ENCODE peak calls at places on chromosomes 13 and 19, in four cellular contexts. C is HCT116, U is HepG2, N is K562. L is an unnamed sample.
A peak's percentile ranks its signal among the peaks of the same experiment; 100 is the strongest.

GRCh38 chr13:20332361-20333096 is 100.4 kb upstream of the GJB6 start:
- DNase-seq in C (no peak), U (no peak), N (no peak), L (no peak)

GRCh38 chr13:85520445-85520844 is 278.8 kb downstream of the SLITRK6 start:
- DNase-seq in C (no peak), N (no peak), U (no peak), L (no peak)

GRCh38 chr19:38737297-38737865 is 6.9 kb downstream of the CAPN12 start:
- DNase-seq in C (no peak), U (no peak), N (no peak), L (no peak)

GRCh38 chr13:47121092-47121763 is 224.4 kb upstream of the HTR2A start:
- DNase-seq in C (no peak), U (no peak), N (peak; percentile 29), L (no peak)

GRCh38 chr13:46831588-46832194 is 34.7 kb upstream of the ESD start:
- DNase-seq in C (peak; percentile 51), U (peak; percentile 22), N (peak; percentile 10), L (peak; percentile 32)

GRCh38 chr13:62687727-62688126 is 1272.1 kb upstream of the PCDH20 start:
- DNase-seq in N (no peak), C (no peak), U (no peak), L (no peak)

GRCh38 chr13:78603240-78603947 is at the start of gene POU4F1:
- DNase-seq in C (no peak), U (peak; percentile 72), N (peak; percentile 87), L (no peak)

GRCh38 chr13:25807562-25807961 is 244.3 kb downstream of the SHISA2 start:
- DNase-seq in C (no peak), U (no peak), N (no peak), L (no peak)

GRCh38 chr13:108020027-108020426 is 195.3 kb downstream of the LIG4 start:
- DNase-seq in N (no peak), U (no peak), C (no peak), L (no peak)

GRCh38 chr19:18496167-18496979 is 25.5 kb downstream of the ELL start:
- DNase-seq in C (no peak), U (peak; percentile 32), N (peak; percentile 73), L (no peak)

GRCh38 chr19:10861118-10861651 is 10.2 kb upstream of the CARM1 start:
- DNase-seq in C (peak; percentile 31), N (peak; percentile 36), U (peak; percentile 54), L (no peak)

GRCh38 chr19:50244695-50245094 is 41.3 kb downstream of the MYH14 start:
- DNase-seq in C (no peak), N (no peak), U (no peak), L (no peak)

GRCh38 chr19:48651682-48652046 is 5.7 kb upstream of the CA11 start:
- DNase-seq in C (no peak), U (no peak), N (no peak), L (no peak)

GRCh38 chr13:97720881-97721280 is 232.6 kb upstream of the IPO5 start:
- DNase-seq in U (no peak), N (no peak), C (no peak), L (no peak)

GRCh38 chr13:44934724-44935123 is 54.5 kb downstream of the NUFIP1 start:
- DNase-seq in N (no peak), U (no peak), C (no peak), L (no peak)

GRCh38 chr19:13834308-13834790 is 39.1 kb downstream of the ZSWIM4 start:
- DNase-seq in U (no peak), C (no peak), N (no peak), L (no peak)

GRCh38 chr19:4923379-4923747 is 14.1 kb downstream of the UHRF1 start:
- DNase-seq in N (no peak), U (no peak), C (no peak), L (no peak)

GRCh38 chr13:109646423-109646822 is 140.0 kb downstream of the IRS2 start:
- DNase-seq in N (no peak), C (no peak), U (no peak), L (no peak)

GRCh38 chr13:59982631-59983382 is 180.9 kb downstream of the DIAPH3 start:
- DNase-seq in N (no peak), C (no peak), U (no peak), L (no peak)

GRCh38 chr13:100602472-100603142 is 14.0 kb upstream of the GGACT start:
- DNase-seq in U (no peak), N (no peak), C (no peak), L (no peak)

GRCh38 chr13:38372818-38373217 is 23.2 kb downstream of the UFM1 start:
- DNase-seq in N (no peak), U (no peak), C (no peak), L (no peak)

GRCh38 chr13:103873725-103874124 is 807.5 kb upstream of the SLC10A2 start:
- DNase-seq in C (no peak), U (no peak), N (no peak), L (no peak)

GRCh38 chr13:97222934-97223710 is 989 bp downstream of the MBNL2 start:
- DNase-seq in N (no peak), U (no peak), C (no peak), L (no peak)

GRCh38 chr13:83048419-83048818 is 833.9 kb downstream of the SLITRK1 start:
- DNase-seq in U (no peak), N (no peak), C (no peak), L (no peak)

GRCh38 chr19:12270854-12271253 is 23.8 kb downstream of the ZNF44 start:
- DNase-seq in U (no peak), C (no peak), N (no peak), L (no peak)

GRCh38 chr19:48678201-48678600 is 5.4 kb upstream of the NTN5 start:
- DNase-seq in U (no peak), N (peak; percentile 79), C (no peak), L (no peak)

GRCh38 chr13:28181413-28181812 is 43.1 kb downstream of the PAN3 start:
- DNase-seq in N (no peak), U (no peak), C (peak; percentile 10), L (peak; percentile 7)

GRCh38 chr19:49862411-49863253 is 4.7 kb downstream of the PNKP start:
- DNase-seq in C (no peak), N (peak; percentile 74), U (peak; percentile 31), L (no peak)

GRCh38 chr13:99191900-99192399 is 8.7 kb upstream of the UBAC2 start:
- DNase-seq in N (no peak), U (no peak), C (no peak), L (no peak)

GRCh38 chr13:111792956-111793355 is 274.0 kb upstream of the SOX1 start:
- DNase-seq in N (no peak), C (no peak), U (no peak), L (no peak)

GRCh38 chr13:36480726-36481485 is 48.6 kb downstream of the CCNA1 start:
- DNase-seq in U (no peak), C (no peak), N (no peak), L (no peak)

GRCh38 chr13:79806821-79807220 is 325.9 kb downstream of the NDFIP2 start:
- DNase-seq in N (no peak), C (no peak), U (no peak), L (no peak)

GRCh38 chr13:20654156-20654555 is 49.3 kb upstream of the IL17D start:
- DNase-seq in U (no peak), C (no peak), N (no peak), L (no peak)

GRCh38 chr19:7699422-7700127 is 2.4 kb downstream of the FCER2 start:
- DNase-seq in C (no peak), U (no peak), N (peak; percentile 63), L (no peak)

GRCh38 chr13:113783966-113784644 is 25.1 kb downstream of the TMEM255B start:
- DNase-seq in C (no peak), N (no peak), U (no peak), L (no peak)

GRCh38 chr13:113782472-113782871 is 23.4 kb downstream of the TMEM255B start:
- DNase-seq in U (no peak), N (no peak), C (no peak), L (no peak)

GRCh38 chr13:113783482-113783881 is 24.5 kb downstream of the TMEM255B start:
- DNase-seq in U (no peak), C (no peak), N (no peak), L (no peak)

GRCh38 chr13:113784645-113785024 is 25.6 kb downstream of the TMEM255B start:
- DNase-seq in C (no peak), U (no peak), N (no peak), L (no peak)

DNA sequence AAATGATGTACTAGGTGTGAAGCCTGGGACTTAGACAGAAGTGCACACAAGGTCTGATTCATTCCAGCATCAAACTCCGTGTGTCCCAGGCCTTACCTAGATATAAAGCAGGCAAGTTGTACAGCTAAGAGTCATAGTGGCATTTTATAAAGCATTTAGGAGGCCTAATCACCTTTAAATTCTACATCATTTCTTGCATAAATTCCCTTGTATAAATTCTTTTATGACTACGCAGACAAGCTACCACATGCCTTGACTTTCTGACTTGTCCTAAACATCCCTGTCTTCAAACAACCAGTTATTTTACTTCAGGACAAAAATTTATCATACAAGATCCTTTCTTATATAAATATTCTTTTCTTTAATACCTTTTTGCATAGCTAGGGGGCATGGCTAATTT is 22.5 kb downstream of the TMEM255B start:
- DNase-seq in C (no peak), U (no peak), N (no peak), L (no peak)
- TF ChIP-seq TCF7L2 in C (no peak), U (no peak), N (no peak), L (no peak)

DNA sequence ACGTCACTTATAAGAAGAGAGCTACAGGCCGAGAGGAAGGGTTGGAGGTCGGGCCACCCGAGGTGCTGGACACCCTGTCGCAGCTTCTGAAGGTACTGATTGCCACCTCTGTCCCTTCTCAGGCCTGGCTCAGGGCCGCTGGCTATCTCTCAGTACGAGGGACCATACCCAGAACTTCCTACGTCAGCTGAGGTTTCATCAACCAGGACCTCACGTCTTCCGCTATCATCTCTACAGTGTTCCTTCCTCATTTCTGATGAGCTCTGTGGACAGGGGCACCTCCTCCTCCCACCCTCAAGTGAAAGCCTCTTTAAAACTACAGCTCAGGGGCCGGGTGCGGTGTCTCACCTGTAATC is 58.2 kb upstream of the USE1 start:
- DNase-seq in C (no peak), U (no peak), N (no peak), L (no peak)
- TF ChIP-seq TCF7L2 in C (no peak), U (no peak), N (no peak), L (no peak)

GRCh38 chr19:6677924-6678689 is 8.1 kb upstream of the TNFSF14 start:
- DNase-seq in U (no peak), N (peak; percentile 93), C (no peak), L (no peak)
- TF ChIP-seq TCF7L2 in U (no peak), N (no peak), C (no peak), L (no peak)

GRCh38 chr13:113963376-113963775 is 10.5 kb downstream of the C13orf46 start:
- DNase-seq in U (no peak), N (no peak), C (no peak), L (no peak)

GRCh38 chr13:113964251-113964995 is 9.5 kb downstream of the C13orf46 start:
- DNase-seq in C (no peak), N (no peak), U (no peak), L (no peak)

GRCh38 chr13:113960276-113960948 is 13.5 kb downstream of the C13orf46 start:
- DNase-seq in N (no peak), C (no peak), U (no peak), L (no peak)

GRCh38 chr13:113962975-113963374 is 10.9 kb downstream of the C13orf46 start:
- DNase-seq in N (no peak), U (no peak), C (no peak), L (no peak)

DNA sequence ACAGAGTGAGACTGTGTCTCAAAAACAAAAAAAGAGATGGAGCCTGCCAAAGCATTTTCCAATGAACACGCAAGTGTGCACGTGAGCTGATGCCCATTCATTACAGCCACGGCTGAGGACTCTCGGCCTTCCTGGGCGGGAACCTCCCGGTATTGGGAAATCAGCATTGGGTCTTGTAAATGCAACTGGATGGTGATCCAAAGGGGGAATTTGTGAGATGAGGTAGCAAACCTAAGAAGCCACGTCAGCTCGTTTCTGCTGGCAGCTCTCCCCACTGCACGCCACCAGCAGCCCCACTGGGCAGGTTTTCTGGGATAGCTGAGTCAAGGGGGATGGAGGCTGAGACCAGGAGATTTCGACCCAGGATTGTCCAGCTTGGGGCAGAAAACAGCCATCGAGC is 11.5 kb downstream of the C13orf46 start:
- DNase-seq in U (no peak), C (no peak), N (no peak), L (no peak)
- TF ChIP-seq TCF7L2 in U (no peak), C (no peak), N (no peak), L (no peak)